ENCODE peak calls at places on chromosomes 16 and 17, in four cellular contexts. V is heart right ventricle, Q is tibial nerve, T is HFF-Myc. S is an unnamed sample.

GRCh38 chr16:50316102-50316847 is 49.9 kb downstream of the ADCY7 start:
- DNase-seq in V (no peak), Q (no peak), T (no peak), S (no peak)

GRCh38 chr16:29156511-29156910 is 171.7 kb downstream of the LAT start:
- DNase-seq in V (no peak), Q (no peak), T (no peak), S (no peak)

GRCh38 chr16:22428654-22429053 is 54.2 kb upstream of the CDR2 start:
- DNase-seq in V (peak; percentile 56), Q (no peak), T (no peak), S (no peak)

GRCh38 chr17:12730931-12731521 is 58.3 kb upstream of the ARHGAP44 start:
- DNase-seq in V (peak; percentile 79), Q (peak; percentile 19), T (no peak), S (no peak)

GRCh38 chr17:43720311-43721060 is 38.1 kb downstream of the SOST start:
- DNase-seq in V (peak; percentile 86), Q (peak; percentile 54), T (no peak), S (no peak)

GRCh38 chr17:38417210-38417951 is 10.9 kb upstream of the ARHGAP23 start:
- DNase-seq in V (no peak), Q (no peak), T (no peak), S (no peak)

GRCh38 chr16:13312063-13312462 is 410.7 kb downstream of the SHISA9 start:
- DNase-seq in V (no peak), Q (no peak), T (no peak), S (no peak)

GRCh38 chr17:77914440-77915254 is 43.9 kb upstream of the TNRC6C start:
- DNase-seq in V (no peak), Q (no peak), T (no peak), S (no peak)

GRCh38 chr17:47694818-47695663 is 1.1 kb downstream of the TBKBP1 start:
- DNase-seq in V (peak; percentile 82), Q (peak; percentile 60), T (no peak), S (no peak)

GRCh38 chr17:18217412-18218015 is 7.9 kb upstream of the LLGL1 start:
- DNase-seq in V (peak; percentile 79), Q (peak; percentile 74), T (no peak), S (no peak)

GRCh38 chr16:75640598-75640997 is 6.9 kb downstream of the KARS1 start:
- DNase-seq in V (no peak), Q (no peak), T (no peak), S (no peak)

GRCh38 chr17:82242698-82242976 is 13.8 kb downstream of the SLC16A3 start:
- DNase-seq in V (no peak), Q (no peak), T (no peak), S (no peak)

GRCh38 chr16:28534542-28535373 is 4.0 kb downstream of the NUPR1 start:
- DNase-seq in V (no peak), Q (peak; percentile 70), T (peak; percentile 31), S (no peak)

GRCh38 chr16:67865318-67865717 is 7.5 kb upstream of the EDC4 start:
- DNase-seq in V (no peak), Q (no peak), T (no peak), S (no peak)

GRCh38 chr17:55420776-55421178 is 858 bp downstream of the MMD start:
- DNase-seq in V (peak; percentile 62), Q (peak; percentile 23), T (no peak), S (no peak)

GRCh38 chr17:73267648-73268537 is 6.2 kb upstream of the CPSF4L start:
- DNase-seq in V (no peak), Q (no peak), T (no peak), S (no peak)

GRCh38 chr16:75820672-75821071 is 94.4 kb upstream of the CPHXL start:
- DNase-seq in V (no peak), Q (no peak), T (no peak), S (no peak)

GRCh38 chr17:12856451-12856850 is 67.2 kb downstream of the ARHGAP44 start:
- DNase-seq in V (no peak), Q (no peak), T (no peak), S (no peak)

GRCh38 chr17:16215002-16215272 is 397 bp downstream of the NCOR1 start:
- DNase-seq in V (no peak), Q (no peak), T (no peak), S (no peak)

GRCh38 chr17:31900877-31901276 is 631 bp downstream of the UTP6 start:
- DNase-seq in V (no peak), Q (no peak), T (no peak), S (no peak)

GRCh38 chr17:28457890-28458289 is 15.6 kb upstream of the SLC13A2 start:
- DNase-seq in V (no peak), Q (no peak), T (no peak), S (no peak)

GRCh38 chr17:50209472-50210248 is 8.2 kb upstream of the COL1A1 start:
- DNase-seq in V (peak; percentile 89), Q (peak; percentile 83), T (peak; percentile 98), S (peak; percentile 86)

GRCh38 chr17:80214012-80214877 is 5.9 kb downstream of the SGSH start:
- DNase-seq in V (no peak), Q (no peak), T (no peak), S (no peak)

GRCh38 chr17:26765860-26766709 is 527.8 kb upstream of the WSB1 start:
- DNase-seq in V (no peak), Q (no peak), T (no peak), S (no peak)

GRCh38 chr16:31487076-31487719 is 4.3 kb downstream of the SLC5A2 start:
- DNase-seq in V (no peak), Q (no peak), T (no peak), S (no peak)

GRCh38 chr16:3960049-3960809 is 79.7 kb upstream of the CREBBP start:
- DNase-seq in V (no peak), Q (no peak), T (no peak), S (no peak)

GRCh38 chr16:3963203-3963602 is 82.7 kb upstream of the CREBBP start:
- DNase-seq in V (no peak), Q (no peak), T (no peak), S (no peak)

GRCh38 chr16:3963886-3964685 is 83.6 kb upstream of the CREBBP start:
- DNase-seq in V (no peak), Q (no peak), T (no peak), S (no peak)

GRCh38 chr16:3959148-3959547 is 78.6 kb upstream of the CREBBP start:
- DNase-seq in V (no peak), Q (no peak), T (no peak), S (no peak)

GRCh38 chr16:3961449-3961849 is 80.9 kb upstream of the CREBBP start:
- DNase-seq in V (no peak), Q (no peak), T (no peak), S (no peak)
- H3K4me3 ChIP-seq in V (no peak overlapping the region), Q (peak overlapping the region; percentile 32), T (no peak overlapping the region), S (no peak overlapping the region)

GRCh38 chr17:19248149-19248922 is 11.2 kb downstream of the EPN2 start:
- DNase-seq in V (no peak), Q (no peak), T (no peak), S (no peak)

GRCh38 chr17:19247423-19247822 is 10.3 kb downstream of the EPN2 start:
- DNase-seq in V (no peak), Q (no peak), T (no peak), S (no peak)

GRCh38 chr17:19249681-19250080 is 12.5 kb downstream of the EPN2 start:
- DNase-seq in V (no peak), Q (no peak), T (no peak), S (no peak)

GRCh38 chr17:19250421-19251141 is 13.4 kb downstream of the EPN2 start:
- DNase-seq in V (peak; percentile 54), Q (no peak), T (no peak), S (no peak)

GRCh38 chr17:19248923-19249574 is 11.9 kb downstream of the EPN2 start:
- DNase-seq in V (peak; percentile 40), Q (no peak), T (peak; percentile 33), S (no peak)
- H3K4me3 ChIP-seq in V (no peak overlapping the region), Q (no peak overlapping the region), T (no peak overlapping the region), S (no peak overlapping the region)

GRCh38 chr16:56639045-56639444 is 579 bp downstream of the MT1A start:
- DNase-seq in V (no peak), Q (no peak), T (no peak), S (no peak)
- H3K4me3 ChIP-seq in V (no peak overlapping the region), Q (no peak overlapping the region), T (no peak overlapping the region), S (no peak overlapping the region)

DNA sequence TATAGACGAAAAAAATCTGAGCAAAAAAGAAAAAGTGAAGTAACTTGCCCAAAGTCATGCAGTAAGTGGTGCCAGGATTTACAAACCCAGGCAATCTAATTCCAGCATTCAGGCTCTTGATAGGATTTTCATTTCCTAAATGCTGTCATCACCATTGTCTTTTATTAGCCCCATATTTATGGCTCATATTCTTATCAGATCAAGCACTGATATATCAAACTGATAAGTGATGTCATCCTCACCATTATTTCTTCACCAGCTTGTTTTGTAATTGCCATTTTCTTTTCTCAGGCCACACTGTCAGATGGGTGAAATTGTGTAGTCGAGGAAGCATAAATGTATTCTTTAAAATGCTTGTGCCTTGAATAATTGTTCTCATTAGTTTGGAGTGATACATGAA is 1.3 kb downstream of the RAD51C start:
- DNase-seq in V (no peak), Q (no peak), T (no peak), S (no peak)
- H3K4me3 ChIP-seq in V (no peak overlapping the region), Q (no peak overlapping the region), T (peak overlapping the region; percentile 79), S (no peak overlapping the region)

DNA sequence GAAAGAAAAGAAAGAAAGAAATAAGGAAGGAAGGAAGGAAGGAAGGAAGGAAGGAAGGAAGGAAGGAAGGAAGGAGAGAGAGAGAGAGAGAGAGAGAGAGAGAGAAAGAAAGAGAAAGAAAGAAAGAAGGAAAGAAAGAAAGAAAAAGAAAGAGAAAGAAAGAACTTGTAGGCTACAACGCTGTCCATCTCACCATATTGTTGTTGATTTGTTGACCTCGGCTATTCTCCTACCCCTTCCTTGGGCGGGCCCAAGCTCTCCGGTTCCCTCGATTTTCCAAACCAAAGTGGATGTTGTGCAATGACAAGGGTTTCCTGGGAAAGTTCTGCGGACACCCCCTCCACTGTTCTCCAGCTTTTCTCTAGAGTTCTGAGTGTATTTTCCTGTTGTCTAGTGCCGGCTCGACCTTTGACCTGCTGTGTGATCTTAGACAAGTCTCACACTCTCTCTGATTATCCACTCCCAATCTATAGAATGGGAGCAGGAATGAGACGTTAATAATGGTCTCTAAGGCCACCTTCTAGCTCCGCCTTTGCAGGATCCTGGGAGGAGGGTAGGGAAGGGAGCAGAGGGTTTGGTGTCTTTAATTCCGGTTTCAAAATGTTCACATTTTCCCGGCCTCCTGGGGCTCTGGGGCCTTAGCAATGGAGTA is 1.6 kb downstream of the IRX6 start:
- DNase-seq in V (no peak), Q (no peak), T (no peak), S (no peak)
- H3K4me3 ChIP-seq in V (peak overlapping the region; percentile 11), Q (no peak overlapping the region), T (no peak overlapping the region), S (no peak overlapping the region)

GRCh38 chr17:7880076-7880868 is 8.3 kb upstream of the CHD3 start:
- DNase-seq in V (no peak), Q (no peak), T (no peak), S (no peak)
- H3K4me3 ChIP-seq in V (no peak overlapping the region), Q (no peak overlapping the region), T (no peak overlapping the region), S (no peak overlapping the region)

S was measured in retinal pigment epithelial cell.